ENCODE peak calls at places on chromosomes 13 and 19, in six cellular contexts. I, Q, T, M, X and U are unnamed samples.

GRCh38 chr19:46784262-46785053 is 3.9 kb downstream of the SLC1A5 start:
- ATAC-seq in Q (no peak), M (peak; percentile 61), I (peak; percentile 12), X (peak; percentile 31), T (no peak), U (peak; percentile 33)

GRCh38 chr13:46899801-46900200 is 2.9 kb upstream of the HTR2A start:
- ATAC-seq in X (no peak), Q (no peak), T (no peak), I (no peak), M (no peak), U (no peak)

GRCh38 chr13:20064128-20064527 is 96.7 kb downstream of the GJA3 start:
- ATAC-seq in I (no peak), Q (no peak), M (no peak), T (no peak), X (peak; percentile 42), U (no peak)

GRCh38 chr13:20924758-20925394 is 22.3 kb upstream of the XPO4 start:
- ATAC-seq in X (peak; percentile 77), T (peak; percentile 54), I (peak; percentile 70), Q (no peak), M (peak; percentile 59), U (peak; percentile 94)

GRCh38 chr19:33286899-33287298 is 15.4 kb downstream of the CEBPA start:
- ATAC-seq in I (no peak), M (no peak), Q (no peak), T (no peak), X (peak; percentile 76), U (no peak)

GRCh38 chr19:56217039-56217949 is 15.2 kb downstream of the ZSCAN5C start:
- ATAC-seq in M (peak; percentile 23), T (no peak), Q (no peak), I (peak; percentile 38), X (peak; percentile 44), U (peak; percentile 59)

GRCh38 chr13:27425151-27425917 is 915 bp downstream of the GTF3A start:
- ATAC-seq in M (peak; percentile 2), Q (no peak), X (peak; percentile 2), I (no peak), T (no peak), U (peak; percentile 9)

GRCh38 chr13:95360052-95360451 is 58.8 kb upstream of the ABCC4 start:
- ATAC-seq in M (no peak), I (no peak), X (no peak), Q (no peak), T (no peak), U (no peak)

GRCh38 chr13:73464758-73465628 is 406.2 kb downstream of the KLF5 start:
- ATAC-seq in X (no peak), T (no peak), I (no peak), Q (no peak), M (no peak), U (peak; percentile 26)

GRCh38 chr13:48255090-48255489 is 22.1 kb downstream of the ITM2B start:
- ATAC-seq in M (no peak), X (no peak), T (no peak), Q (no peak), I (no peak), U (no peak)

GRCh38 chr13:77696863-77697207 is 652 bp upstream of the SLAIN1 start:
- ATAC-seq in Q (no peak), I (no peak), M (peak; percentile 24), T (peak; percentile 19), X (peak; percentile 1), U (peak; percentile 25)

GRCh38 chr19:48678201-48678600 is 5.4 kb upstream of the NTN5 start:
- ATAC-seq in M (peak; percentile 79), I (no peak), T (no peak), X (no peak), Q (no peak), U (no peak)

GRCh38 chr13:48144413-48145035 is 49.6 kb upstream of the MED4 start:
- ATAC-seq in M (peak; percentile 81), Q (peak; percentile 85), T (peak; percentile 80), I (peak; percentile 82), X (peak; percentile 48), U (no peak)

GRCh38 chr13:110702591-110703526 is 3.1 kb downstream of the CARS2 start:
- ATAC-seq in M (no peak), I (no peak), T (no peak), X (no peak), Q (no peak), U (no peak)

GRCh38 chr13:27961227-27962085 is 7.7 kb downstream of the CDX2 start:
- ATAC-seq in X (no peak), I (peak; percentile 5), T (no peak), M (no peak), Q (no peak), U (no peak)

GRCh38 chr13:44396295-44396962 is 22.8 kb downstream of the SERP2 start:
- ATAC-seq in Q (no peak), I (peak; percentile 21), T (no peak), X (no peak), M (peak; percentile 8), U (no peak)